ENCODE peak calls at places on chromosome 13, in eight cellular contexts. T is dorsolateral prefrontal cortex, Y is progenitor cell of endocrine pancreas, P is GM12865, C is activated B cell treated with CpG ODN at 0.5 μM for 24 hours, G is mesothelial cell of epicardium, N is NB4, U is left lung. D is an unnamed sample.

GRCh38 chr13:24741016-24741662 is 22.8 kb upstream of the RNF17 start:
- DNase-seq in T (no peak), Y (no peak), P (peak; percentile 55), C (no peak), G (no peak), N (peak; percentile 56), U (no peak), D (no peak)

GRCh38 chr13:46171739-46172138 is 10.2 kb downstream of the LCP1 start:
- DNase-seq in T (no peak), Y (no peak), P (no peak), C (no peak), G (no peak), N (no peak), U (no peak), D (no peak)

GRCh38 chr13:59888408-59888807 is 275.3 kb downstream of the DIAPH3 start:
- DNase-seq in T (no peak), Y (no peak), P (no peak), C (no peak), G (no peak), N (no peak), U (no peak), D (no peak)

GRCh38 chr13:23765531-23765930 is 123.7 kb downstream of the MIPEP start:
- DNase-seq in T (no peak), Y (no peak), P (no peak), C (no peak), G (no peak), N (no peak), U (no peak), D (no peak)

GRCh38 chr13:98925949-98926348 is 51.9 kb downstream of the DOCK9 start:
- DNase-seq in T (no peak), Y (no peak), P (no peak), C (no peak), G (no peak), N (no peak), U (no peak), D (no peak)

GRCh38 chr13:52793507-52793906 is 53.9 kb upstream of the CNMD start:
- DNase-seq in T (no peak), Y (no peak), P (no peak), C (no peak), G (no peak), N (no peak), U (no peak), D (no peak)

GRCh38 chr13:106468948-106469590 is 66.4 kb downstream of the EFNB2 start:
- DNase-seq in T (no peak), Y (no peak), P (no peak), C (no peak), G (no peak), N (no peak), U (no peak), D (no peak)

GRCh38 chr13:26961890-26962615 is 201.5 kb upstream of the GPR12 start:
- DNase-seq in T (no peak), Y (peak; percentile 16), P (no peak), C (no peak), G (no peak), N (peak; percentile 68), U (peak; percentile 87), D (no peak)

GRCh38 chr13:44934724-44935123 is 54.5 kb downstream of the NUFIP1 start:
- DNase-seq in T (no peak), Y (no peak), P (peak; percentile 36), C (no peak), G (no peak), N (peak; percentile 58), U (no peak), D (no peak)

GRCh38 chr13:80458546-80458945 is 117.6 kb upstream of the SPRY2 start:
- DNase-seq in T (no peak), Y (no peak), P (no peak), C (no peak), G (no peak), N (no peak), U (no peak), D (no peak)

GRCh38 chr13:21069561-21070004 is 8.2 kb upstream of the LATS2 start:
- DNase-seq in T (no peak), Y (no peak), P (no peak), C (no peak), G (no peak), N (peak; percentile 90), U (peak; percentile 62), D (no peak)

GRCh38 chr13:110705826-110706569 is at the start of gene CARS2:
- DNase-seq in T (peak; percentile 95), Y (peak; percentile 92), P (peak; percentile 98), C (peak; percentile 82), G (peak; percentile 87), N (peak; percentile 99), U (peak; percentile 97), D (peak; percentile 95)

GRCh38 chr13:110261166-110262081 is 45.5 kb downstream of the COL4A1 start:
- DNase-seq in T (no peak), Y (no peak), P (peak; percentile 11), C (no peak), G (no peak), N (no peak), U (no peak), D (no peak)

GRCh38 chr13:74794147-74794546 is 659.9 kb upstream of the KLF12 start:
- DNase-seq in T (no peak), Y (no peak), P (no peak), C (no peak), G (no peak), N (peak; percentile 23), U (no peak), D (no peak)

GRCh38 chr13:48403151-48403631 is 9.7 kb downstream of the LPAR6 start:
- DNase-seq in T (no peak), Y (no peak), P (peak; percentile 67), C (no peak), G (no peak), N (no peak), U (no peak), D (no peak)

DNA sequence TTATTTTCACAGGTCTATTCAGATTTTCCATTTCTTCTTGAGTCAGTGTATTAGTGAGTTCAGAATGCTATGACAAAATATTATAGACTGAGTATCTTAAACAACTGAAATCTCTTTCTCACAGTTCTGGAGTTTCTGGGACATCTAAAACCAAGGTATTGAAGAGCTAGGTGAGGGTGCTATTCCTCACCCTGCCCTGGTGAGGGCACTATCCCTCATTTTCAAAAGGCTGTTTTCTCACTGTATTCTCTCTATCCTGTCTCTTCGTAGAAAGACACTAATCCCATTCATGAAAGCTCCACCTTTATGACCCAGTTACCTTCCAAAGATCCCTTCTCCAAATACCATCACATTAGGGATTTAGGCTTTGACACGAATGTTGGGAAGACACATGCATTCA is 1617.1 kb downstream of the PCDH9 start:
- DNase-seq in T (no peak), Y (no peak), P (no peak), C (no peak), G (no peak), N (peak; percentile 3), U (no peak), D (no peak)
- TF ChIP-seq CTCF in T (no peak), Y (peak; percentile 25), P (peak; percentile 6), C (no peak), G (no peak), N (peak; percentile 34), U (no peak), D (peak; percentile 44)

GRCh38 chr13:69287050-69287698 is 820.5 kb upstream of the ATXN8OS start:
- DNase-seq in T (no peak), Y (no peak), P (peak; percentile 54), C (no peak), G (no peak), N (no peak), U (no peak), D (no peak)
- TF ChIP-seq CTCF in T (no peak), Y (no peak), P (no peak), C (no peak), G (no peak), N (no peak), U (no peak), D (no peak)

DNA sequence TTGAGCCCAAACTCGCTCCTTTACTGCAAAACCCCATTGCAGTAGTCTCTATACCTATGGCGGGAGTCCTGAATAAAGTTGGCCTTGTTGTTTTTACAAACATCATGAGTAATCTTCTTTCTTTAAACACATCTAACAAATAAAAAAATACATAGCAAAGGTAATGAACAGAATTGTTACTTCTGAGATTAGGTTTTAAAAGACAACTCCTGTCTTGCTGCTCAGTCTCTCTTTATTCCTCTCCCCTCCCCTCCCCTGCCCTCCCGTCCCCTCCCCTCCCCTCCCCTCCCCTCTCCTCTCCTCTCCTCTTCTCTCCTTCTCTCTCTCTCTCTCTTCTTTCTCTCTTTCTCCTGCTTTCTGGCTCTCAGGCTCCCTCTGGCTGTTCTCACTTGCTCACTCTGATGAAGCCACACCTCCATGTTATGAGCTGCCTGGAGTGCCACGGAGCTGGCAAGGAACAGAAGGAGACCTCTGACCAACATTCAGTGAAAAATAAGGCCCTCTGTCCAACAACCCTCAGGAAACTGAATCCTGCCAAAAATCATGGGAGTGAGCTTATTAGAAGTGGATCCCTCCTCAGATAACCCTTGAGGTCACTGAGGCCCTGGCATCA is 300.7 kb upstream of the MIR17HG start:
- DNase-seq in T (no peak), Y (no peak), P (no peak), C (no peak), G (no peak), N (no peak), U (no peak), D (no peak)
- TF ChIP-seq CTCF in T (no peak), Y (no peak), P (no peak), C (no peak), G (no peak), N (no peak), U (no peak), D (no peak)

DNA sequence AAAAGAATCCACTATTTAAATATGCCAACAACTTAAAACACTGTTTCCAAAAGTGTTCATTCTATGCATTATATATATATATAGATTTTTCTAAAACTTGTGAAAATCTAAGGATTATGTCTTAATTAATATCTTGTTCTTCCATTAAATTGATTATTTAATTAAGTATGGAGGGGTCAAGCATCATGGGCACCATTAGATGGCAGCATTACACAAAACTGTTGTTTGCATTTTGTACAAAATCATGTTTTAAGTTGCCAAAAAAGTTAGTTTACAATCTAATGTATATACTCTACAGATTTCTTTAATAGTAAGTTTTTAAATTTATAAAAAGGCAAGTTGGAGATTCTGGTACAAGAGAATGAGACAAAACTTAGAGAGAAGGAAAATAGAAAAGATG is 213.2 kb upstream of the EDNRB start:
- DNase-seq in T (no peak), Y (no peak), P (no peak), C (no peak), G (no peak), N (peak; percentile 25), U (no peak), D (no peak)
- TF ChIP-seq CTCF in T (no peak), Y (peak; percentile 44), P (peak; percentile 11), C (no peak), G (no peak), N (peak; percentile 35), U (no peak), D (peak; percentile 63)

DNA sequence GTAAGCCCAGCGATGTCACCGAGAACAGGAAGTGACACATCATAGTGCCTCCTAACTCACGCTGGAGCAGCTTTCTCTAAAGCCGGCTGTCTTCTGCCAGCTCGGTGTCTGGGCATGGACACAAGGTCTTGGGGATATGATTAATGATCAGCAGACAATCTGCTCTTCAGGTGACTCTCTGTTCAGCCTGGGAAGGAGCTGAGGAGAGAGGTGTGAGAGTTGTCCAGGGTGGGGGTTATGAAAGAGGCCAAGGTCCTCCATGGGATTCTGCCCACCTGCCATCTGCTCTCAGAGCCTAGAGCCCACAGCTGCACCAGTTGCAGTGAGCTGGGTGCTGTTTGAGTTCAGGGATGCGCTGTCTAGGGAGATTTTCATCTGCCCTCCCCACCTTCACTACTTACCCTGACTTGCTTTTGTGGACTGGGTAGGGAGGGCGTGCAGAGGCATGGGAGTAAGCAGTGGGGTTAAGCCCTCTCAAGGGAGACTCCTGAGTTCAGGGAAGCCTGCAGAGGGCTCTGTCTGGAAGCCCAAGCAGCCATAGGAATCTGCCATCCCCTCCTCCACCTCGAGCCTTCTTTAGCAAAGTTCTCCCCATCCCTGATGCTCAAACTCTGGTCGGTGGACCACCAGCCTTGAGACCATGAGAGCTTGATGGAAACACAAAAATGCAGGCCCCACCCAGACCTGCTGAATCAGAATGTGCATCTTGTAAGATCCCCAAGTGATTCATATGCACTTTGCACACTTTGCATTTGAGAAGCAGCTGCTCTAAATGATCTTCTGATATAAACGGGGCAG is 539.7 kb downstream of the RFC3 start:
- DNase-seq in T (no peak), Y (no peak), P (peak; percentile 5), C (no peak), G (no peak), N (peak; percentile 46), U (no peak), D (no peak)
- TF ChIP-seq CTCF in T (no peak), Y (no peak), P (no peak), C (no peak), G (no peak), N (no peak), U (no peak), D (no peak)